ENCODE peak calls at places on chromosomes 1 and 21, in four cellular contexts. X is A172, R is fibroblast of pulmonary artery, Z is posterior vena cava. Y is an unnamed sample.

GRCh38 chr1:204769997-204770396 is 84.5 kb upstream of the LRRN2 start:
- DNase-seq in Z (no peak), X (no peak), R (no peak), Y (no peak)

GRCh38 chr1:3155056-3155805 is 86.2 kb downstream of the PRDM16 start:
- DNase-seq in Z (no peak), R (no peak), X (no peak), Y (no peak)

GRCh38 chr21:21003701-21004100 is 5.5 kb downstream of the NCAM2 start:
- DNase-seq in Z (no peak), X (peak; percentile 26), R (peak; percentile 48), Y (no peak)

GRCh38 chr1:227949954-227950734 is 2.4 kb upstream of the WNT9A start:
- DNase-seq in X (no peak), Z (peak; percentile 71), R (no peak), Y (no peak)

GRCh38 chr1:51736702-51737101 is 119.8 kb downstream of the OSBPL9 start:
- DNase-seq in Z (no peak), R (peak; percentile 92), X (peak; percentile 50), Y (peak; percentile 77)

GRCh38 chr1:17661546-17662157 is 93.5 kb upstream of the ACTL8 start:
- DNase-seq in R (peak; percentile 61), Z (peak; percentile 91), X (peak; percentile 22), Y (peak; percentile 2)

GRCh38 chr1:231020816-231021215 is 19.2 kb downstream of the FAM89A start:
- DNase-seq in R (no peak), X (peak; percentile 16), Z (no peak), Y (no peak)

GRCh38 chr1:246583448-246584185 is 17.4 kb downstream of the CNST start:
- DNase-seq in X (no peak), Z (no peak), R (peak; percentile 79), Y (no peak)

GRCh38 chr1:55584521-55585401 is 369.6 kb upstream of the USP24 start:
- DNase-seq in X (no peak), Z (no peak), R (peak; percentile 51), Y (no peak)